ENCODE peak calls at places on chromosomes 11 and 22, in nine cellular contexts. One of them, this sample, is unnamed.

GRCh38 chr22:47372111-47372581 is 609.7 kb downstream of the TBC1D22A start:
- DNase-seq in gastrocnemius medialis: no peak
- DNase-seq in Caki2: no peak
- DNase-seq in anterior cingulate cortex: no peak
- DNase-seq in activated CD8-positive, alpha-beta T cell treated with anti-CD3 and anti-CD28 coated beads for 36 hours: no peak
- DNase-seq in NCI-H2029: no peak
- DNase-seq in AG09319: no peak
- DNase-seq in LoVo: no peak
- DNase-seq in HS-5: no peak
- DNase-seq in this sample: no peak

GRCh38 chr11:31779268-31779879 is 31.7 kb downstream of the PAX6 start:
- DNase-seq in activated CD8-positive, alpha-beta T cell treated with anti-CD3 and anti-CD28 coated beads for 36 hours: no peak
- DNase-seq in anterior cingulate cortex: no peak
- DNase-seq in LoVo: no peak
- DNase-seq in Caki2: no peak
- DNase-seq in AG09319: no peak
- DNase-seq in HS-5: peak
- DNase-seq in gastrocnemius medialis: no peak
- DNase-seq in NCI-H2029: no peak
- DNase-seq in this sample: no peak

GRCh38 chr11:89381094-89381493 is 110.1 kb downstream of the NOX4 start:
- DNase-seq in AG09319: peak
- DNase-seq in gastrocnemius medialis: no peak
- DNase-seq in anterior cingulate cortex: no peak
- DNase-seq in Caki2: peak
- DNase-seq in activated CD8-positive, alpha-beta T cell treated with anti-CD3 and anti-CD28 coated beads for 36 hours: peak
- DNase-seq in HS-5: peak
- DNase-seq in LoVo: no peak
- DNase-seq in NCI-H2029: no peak
- DNase-seq in this sample: no peak

GRCh38 chr11:118488480-118489109 is 38.7 kb upstream of the TTC36 start:
- DNase-seq in activated CD8-positive, alpha-beta T cell treated with anti-CD3 and anti-CD28 coated beads for 36 hours: peak
- DNase-seq in anterior cingulate cortex: peak
- DNase-seq in Caki2: peak
- DNase-seq in LoVo: peak
- DNase-seq in HS-5: peak
- DNase-seq in gastrocnemius medialis: peak
- DNase-seq in AG09319: peak
- DNase-seq in NCI-H2029: peak
- DNase-seq in this sample: peak

GRCh38 chr11:75523189-75523588 is 2.6 kb downstream of the GDPD5 start:
- DNase-seq in anterior cingulate cortex: no peak
- DNase-seq in Caki2: no peak
- DNase-seq in activated CD8-positive, alpha-beta T cell treated with anti-CD3 and anti-CD28 coated beads for 36 hours: no peak
- DNase-seq in NCI-H2029: peak
- DNase-seq in gastrocnemius medialis: no peak
- DNase-seq in HS-5: no peak
- DNase-seq in LoVo: no peak
- DNase-seq in AG09319: no peak
- DNase-seq in this sample: no peak

GRCh38 chr11:113162590-113162961 is 151.8 kb upstream of the TTC12 start:
- DNase-seq in AG09319: no peak
- DNase-seq in LoVo: no peak
- DNase-seq in NCI-H2029: peak
- DNase-seq in activated CD8-positive, alpha-beta T cell treated with anti-CD3 and anti-CD28 coated beads for 36 hours: no peak
- DNase-seq in HS-5: no peak
- DNase-seq in Caki2: no peak
- DNase-seq in anterior cingulate cortex: peak
- DNase-seq in gastrocnemius medialis: no peak
- DNase-seq in this sample: no peak

GRCh38 chr11:13261600-13262061 is 16.0 kb upstream of the BMAL1 start:
- DNase-seq in AG09319: peak
- DNase-seq in NCI-H2029: no peak
- DNase-seq in gastrocnemius medialis: no peak
- DNase-seq in HS-5: peak
- DNase-seq in activated CD8-positive, alpha-beta T cell treated with anti-CD3 and anti-CD28 coated beads for 36 hours: no peak
- DNase-seq in Caki2: peak
- DNase-seq in anterior cingulate cortex: no peak
- DNase-seq in LoVo: peak
- DNase-seq in this sample: no peak

GRCh38 chr11:24697722-24698121 is 200.9 kb downstream of the LUZP2 start:
- DNase-seq in Caki2: peak
- DNase-seq in gastrocnemius medialis: no peak
- DNase-seq in NCI-H2029: no peak
- DNase-seq in AG09319: no peak
- DNase-seq in activated CD8-positive, alpha-beta T cell treated with anti-CD3 and anti-CD28 coated beads for 36 hours: no peak
- DNase-seq in LoVo: no peak
- DNase-seq in HS-5: peak
- DNase-seq in anterior cingulate cortex: no peak
- DNase-seq in this sample: no peak

GRCh38 chr11:108556019-108556418 is 37.5 kb downstream of the EXPH5 start:
- DNase-seq in activated CD8-positive, alpha-beta T cell treated with anti-CD3 and anti-CD28 coated beads for 36 hours: no peak
- DNase-seq in gastrocnemius medialis: no peak
- DNase-seq in Caki2: no peak
- DNase-seq in LoVo: no peak
- DNase-seq in HS-5: no peak
- DNase-seq in AG09319: no peak
- DNase-seq in anterior cingulate cortex: no peak
- DNase-seq in NCI-H2029: no peak
- DNase-seq in this sample: no peak

GRCh38 chr11:76395296-76395695 is 14.2 kb downstream of the GVQW3 start:
- DNase-seq in LoVo: no peak
- DNase-seq in Caki2: no peak
- DNase-seq in anterior cingulate cortex: no peak
- DNase-seq in AG09319: no peak
- DNase-seq in NCI-H2029: no peak
- DNase-seq in activated CD8-positive, alpha-beta T cell treated with anti-CD3 and anti-CD28 coated beads for 36 hours: no peak
- DNase-seq in HS-5: no peak
- DNase-seq in gastrocnemius medialis: no peak
- DNase-seq in this sample: no peak

GRCh38 chr11:76263166-76263565 is 56.9 kb upstream of the WNT11 start:
- DNase-seq in gastrocnemius medialis: no peak
- DNase-seq in Caki2: no peak
- DNase-seq in LoVo: no peak
- DNase-seq in NCI-H2029: no peak
- DNase-seq in AG09319: no peak
- DNase-seq in activated CD8-positive, alpha-beta T cell treated with anti-CD3 and anti-CD28 coated beads for 36 hours: no peak
- DNase-seq in HS-5: no peak
- DNase-seq in anterior cingulate cortex: no peak
- DNase-seq in this sample: no peak

GRCh38 chr11:117519590-117519989 is 191.9 kb downstream of the CEP164 start:
- DNase-seq in activated CD8-positive, alpha-beta T cell treated with anti-CD3 and anti-CD28 coated beads for 36 hours: no peak
- DNase-seq in gastrocnemius medialis: no peak
- DNase-seq in Caki2: peak
- DNase-seq in HS-5: no peak
- DNase-seq in LoVo: no peak
- DNase-seq in AG09319: no peak
- DNase-seq in NCI-H2029: no peak
- DNase-seq in anterior cingulate cortex: no peak
- DNase-seq in this sample: no peak

GRCh38 chr11:76282106-76282630 is 75.9 kb upstream of the WNT11 start:
- DNase-seq in HS-5: no peak
- DNase-seq in gastrocnemius medialis: no peak
- DNase-seq in Caki2: no peak
- DNase-seq in AG09319: no peak
- DNase-seq in anterior cingulate cortex: no peak
- DNase-seq in LoVo: no peak
- DNase-seq in activated CD8-positive, alpha-beta T cell treated with anti-CD3 and anti-CD28 coated beads for 36 hours: no peak
- DNase-seq in NCI-H2029: no peak
- DNase-seq in this sample: no peak

GRCh38 chr22:39242809-39243442 is 1.9 kb downstream of the PDGFB start:
- DNase-seq in LoVo: peak
- DNase-seq in gastrocnemius medialis: no peak
- DNase-seq in Caki2: peak
- DNase-seq in anterior cingulate cortex: no peak
- DNase-seq in HS-5: no peak
- DNase-seq in NCI-H2029: peak
- DNase-seq in AG09319: no peak
- DNase-seq in activated CD8-positive, alpha-beta T cell treated with anti-CD3 and anti-CD28 coated beads for 36 hours: peak
- DNase-seq in this sample: peak

GRCh38 chr22:36860821-36861659 is at the start of gene NCF4:
- DNase-seq in gastrocnemius medialis: peak
- DNase-seq in AG09319: no peak
- DNase-seq in HS-5: no peak
- DNase-seq in anterior cingulate cortex: peak
- DNase-seq in LoVo: no peak
- DNase-seq in Caki2: no peak
- DNase-seq in activated CD8-positive, alpha-beta T cell treated with anti-CD3 and anti-CD28 coated beads for 36 hours: peak
- DNase-seq in NCI-H2029: no peak
- DNase-seq in this sample: no peak

GRCh38 chr11:61151545-61152252 is 9.5 kb downstream of the VPS37C start:
- DNase-seq in LoVo: no peak
- DNase-seq in Caki2: no peak
- DNase-seq in AG09319: no peak
- DNase-seq in HS-5: no peak
- DNase-seq in gastrocnemius medialis: no peak
- DNase-seq in NCI-H2029: no peak
- DNase-seq in anterior cingulate cortex: no peak
- DNase-seq in activated CD8-positive, alpha-beta T cell treated with anti-CD3 and anti-CD28 coated beads for 36 hours: no peak
- DNase-seq in this sample: no peak

GRCh38 chr11:13669544-13670488 is 1.3 kb downstream of the FAR1 start:
- DNase-seq in gastrocnemius medialis: no peak
- DNase-seq in Caki2: peak
- DNase-seq in LoVo: no peak
- DNase-seq in HS-5: no peak
- DNase-seq in anterior cingulate cortex: no peak
- DNase-seq in AG09319: no peak
- DNase-seq in NCI-H2029: no peak
- DNase-seq in activated CD8-positive, alpha-beta T cell treated with anti-CD3 and anti-CD28 coated beads for 36 hours: peak
- DNase-seq in this sample: no peak

GRCh38 chr11:17439316-17439782 is 37.3 kb downstream of the ABCC8 start:
- DNase-seq in activated CD8-positive, alpha-beta T cell treated with anti-CD3 and anti-CD28 coated beads for 36 hours: peak
- DNase-seq in gastrocnemius medialis: no peak
- DNase-seq in NCI-H2029: peak
- DNase-seq in HS-5: no peak
- DNase-seq in LoVo: no peak
- DNase-seq in anterior cingulate cortex: no peak
- DNase-seq in Caki2: peak
- DNase-seq in AG09319: no peak
- DNase-seq in this sample: no peak

GRCh38 chr11:135008001-135008405 is 596.0 kb upstream of the B3GAT1 start:
- DNase-seq in Caki2: no peak
- DNase-seq in gastrocnemius medialis: no peak
- DNase-seq in HS-5: no peak
- DNase-seq in AG09319: no peak
- DNase-seq in LoVo: no peak
- DNase-seq in activated CD8-positive, alpha-beta T cell treated with anti-CD3 and anti-CD28 coated beads for 36 hours: no peak
- DNase-seq in NCI-H2029: no peak
- DNase-seq in anterior cingulate cortex: no peak
- DNase-seq in this sample: no peak

GRCh38 chr11:76149713-76150112 is 56.6 kb downstream of the WNT11 start:
- DNase-seq in NCI-H2029: no peak
- DNase-seq in anterior cingulate cortex: no peak
- DNase-seq in AG09319: no peak
- DNase-seq in LoVo: no peak
- DNase-seq in Caki2: no peak
- DNase-seq in activated CD8-positive, alpha-beta T cell treated with anti-CD3 and anti-CD28 coated beads for 36 hours: no peak
- DNase-seq in gastrocnemius medialis: no peak
- DNase-seq in HS-5: no peak
- DNase-seq in this sample: no peak

GRCh38 chr11:102914238-102915043 is 39.7 kb upstream of the MMP12 start:
- DNase-seq in anterior cingulate cortex: no peak
- DNase-seq in activated CD8-positive, alpha-beta T cell treated with anti-CD3 and anti-CD28 coated beads for 36 hours: peak
- DNase-seq in Caki2: peak
- DNase-seq in AG09319: peak
- DNase-seq in HS-5: peak
- DNase-seq in LoVo: no peak
- DNase-seq in gastrocnemius medialis: no peak
- DNase-seq in NCI-H2029: no peak
- DNase-seq in this sample: peak

GRCh38 chr11:130308925-130309324 is 5.8 kb downstream of the ZBTB44 start:
- DNase-seq in Caki2: no peak
- DNase-seq in anterior cingulate cortex: no peak
- DNase-seq in HS-5: no peak
- DNase-seq in gastrocnemius medialis: no peak
- DNase-seq in NCI-H2029: no peak
- DNase-seq in LoVo: no peak
- DNase-seq in AG09319: no peak
- DNase-seq in activated CD8-positive, alpha-beta T cell treated with anti-CD3 and anti-CD28 coated beads for 36 hours: no peak
- DNase-seq in this sample: no peak